ENCODE peak calls at places on chromosomes 2 and 18, in seven cellular contexts. I is IMR-90, L is K562, Y is uterus, T is lower leg skin, D is ovary, Z is adrenal gland. W is an unnamed sample.
A peak's percentile ranks its signal among the peaks of the same experiment; 100 is the strongest.

GRCh38 chr2:159065313-159065712 is 96.9 kb downstream of the TANC1 start:
- DNase-seq in I (no peak), Z (no peak), Y (no peak), D (no peak), T (no peak), L (no peak), W (no peak)

GRCh38 chr2:163713534-163714311 is 22.1 kb downstream of the FIGN start:
- DNase-seq in Y (no peak), L (no peak), T (no peak), I (no peak), D (no peak), Z (no peak), W (no peak)

GRCh38 chr2:163610817-163611556 is 124.8 kb downstream of the FIGN start:
- DNase-seq in I (no peak), Z (no peak), D (no peak), T (no peak), Y (no peak), L (no peak), W (peak; percentile 5)

GRCh38 chr18:69974365-69974764 is 26.7 kb upstream of the CD226 start:
- DNase-seq in D (no peak), I (peak; percentile 65), T (no peak), Z (no peak), L (no peak), Y (no peak), W (no peak)

GRCh38 chr2:26978061-26978596 is 7.7 kb downstream of the MAPRE3 start:
- DNase-seq in L (peak; percentile 87), T (no peak), Z (peak; percentile 73), Y (no peak), I (no peak), D (no peak), W (no peak)

GRCh38 chr2:16739778-16740581 is 74.3 kb upstream of the CYRIA start:
- DNase-seq in Z (peak; percentile 67), L (no peak), Y (no peak), D (no peak), I (no peak), T (no peak), W (no peak)

GRCh38 chr2:177432703-177433102 is 40.1 kb downstream of the AGPS start:
- DNase-seq in L (no peak), D (no peak), I (no peak), Y (no peak), T (no peak), Z (no peak), W (no peak)

GRCh38 chr2:227163998-227164744 is at the start of the genes COL4A3 and COL4A4:
- DNase-seq in T (peak; percentile 15), L (no peak), Y (peak; percentile 46), Z (peak; percentile 91), D (peak; percentile 47), I (no peak), W (peak; percentile 51)

GRCh38 chr2:173851256-173851655 is 113.9 kb downstream of the SP3 start:
- DNase-seq in Z (peak; percentile 67), L (no peak), T (no peak), D (no peak), I (no peak), Y (peak; percentile 86), W (no peak)

GRCh38 chr2:30611572-30611971 is 164.5 kb downstream of the LCLAT1 start:
- DNase-seq in T (no peak), D (no peak), I (no peak), L (no peak), Y (no peak), Z (no peak), W (no peak)

GRCh38 chr2:64678771-64679615 is 25.3 kb upstream of the SERTAD2 start:
- DNase-seq in T (no peak), I (no peak), Z (no peak), L (peak; percentile 37), Y (no peak), D (no peak), W (no peak)

GRCh38 chr18:34352385-34353163 is 127.9 kb upstream of the NOL4 start:
- DNase-seq in D (no peak), I (no peak), Z (no peak), Y (no peak), T (no peak), L (no peak), W (no peak)

GRCh38 chr2:192035731-192036442 is 158.8 kb downstream of the TMEFF2 start:
- DNase-seq in Y (no peak), I (peak; percentile 76), Z (no peak), D (no peak), L (no peak), T (no peak), W (no peak)

GRCh38 chr2:126449677-126450076 is 206.3 kb upstream of the GYPC start:
- DNase-seq in L (no peak), Z (no peak), T (no peak), Y (no peak), I (no peak), D (no peak), W (no peak)

GRCh38 chr2:42792583-42793313 is at the start of gene HAAO:
- DNase-seq in D (peak; percentile 75), Y (peak; percentile 75), T (no peak), L (no peak), Z (peak; percentile 47), I (no peak), W (no peak)
- TF ChIP-seq POLR2A in D (peak; percentile 56), Y (no peak), T (no peak), L (no peak), Z (no peak), I (no peak), W (no peak)

GRCh38 chr18:59881728-59882685 is 17.8 kb upstream of the PMAIP1 start:
- DNase-seq in D (no peak), T (no peak), Y (no peak), Z (no peak), L (peak; percentile 50), I (peak; percentile 67), W (no peak)

GRCh38 chr18:59884331-59884730 is 15.5 kb upstream of the PMAIP1 start:
- DNase-seq in L (no peak), Z (no peak), T (no peak), D (no peak), Y (no peak), I (no peak), W (no peak)

GRCh38 chr18:59885579-59886163 is 14.1 kb upstream of the PMAIP1 start:
- DNase-seq in I (peak; percentile 92), Y (no peak), D (no peak), T (no peak), Z (no peak), L (no peak), W (no peak)
- TF ChIP-seq POLR2A in I (no peak), Y (no peak), D (no peak), T (no peak), Z (no peak), L (no peak), W (no peak)

DNA sequence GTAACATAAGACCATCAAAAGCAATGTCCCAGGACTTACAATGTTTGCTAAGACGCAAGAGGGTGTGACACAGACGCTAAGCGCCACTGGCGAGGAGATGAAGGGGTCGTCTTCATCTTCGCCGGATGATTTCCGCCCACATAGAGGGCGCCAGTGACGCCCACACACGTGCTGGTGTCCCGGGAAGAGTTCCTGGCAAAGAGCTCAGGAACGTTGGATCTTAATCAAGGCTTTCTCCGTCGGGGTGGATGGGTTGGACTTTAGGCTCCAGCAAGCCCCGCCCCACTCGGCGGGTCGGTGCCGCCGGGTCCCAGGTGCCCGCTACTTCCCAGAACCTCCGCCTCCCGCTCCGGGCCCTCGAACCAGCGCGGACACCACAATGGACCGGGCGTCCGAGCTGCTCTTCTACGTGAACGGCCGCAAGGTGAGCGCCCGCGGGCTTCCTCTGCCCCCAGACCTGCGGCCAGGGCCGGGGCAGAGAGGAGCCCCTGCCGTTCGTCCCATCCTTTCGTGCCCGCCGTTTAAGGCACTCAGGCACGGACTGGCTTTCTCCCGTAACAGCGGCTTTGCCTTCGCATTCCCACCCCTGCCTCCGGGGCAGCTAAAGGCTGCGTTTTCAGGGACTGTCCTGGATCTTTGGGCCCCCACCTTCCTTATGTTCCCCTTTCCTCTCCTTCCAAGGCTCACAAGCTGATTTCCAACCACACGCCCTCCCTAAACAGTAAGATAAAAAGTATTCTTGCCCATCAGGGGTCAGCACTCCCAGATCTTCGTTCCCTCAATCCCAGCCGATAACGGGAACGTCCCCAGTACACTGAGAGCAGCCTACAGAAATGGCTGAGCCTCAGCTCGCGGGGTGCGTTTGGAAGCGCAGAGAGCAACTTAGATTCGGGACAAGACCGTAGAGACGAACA is at the start of gene AOX1:
- DNase-seq in D (peak; percentile 80), L (no peak), Y (peak; percentile 74), T (peak; percentile 81), Z (peak; percentile 93), I (peak; percentile 45), W (no peak)
- TF ChIP-seq POLR2A in D (peak; percentile 59), L (no peak), Y (no peak), T (no peak), Z (peak; percentile 81), I (no peak), W (no peak)

GRCh38 chr2:113756088-113757058 is at the start of gene SLC35F5:
- DNase-seq in L (peak; percentile 93), Y (peak; percentile 91), T (peak; percentile 87), D (peak; percentile 88), I (peak; percentile 86), Z (peak; percentile 95), W (peak; percentile 91)
- TF ChIP-seq POLR2A in L (peak; percentile 98), Y (peak; percentile 65), T (peak; percentile 57), D (peak; percentile 88), I (peak; percentile 89), Z (peak; percentile 83), W (peak; percentile 80)

DNA sequence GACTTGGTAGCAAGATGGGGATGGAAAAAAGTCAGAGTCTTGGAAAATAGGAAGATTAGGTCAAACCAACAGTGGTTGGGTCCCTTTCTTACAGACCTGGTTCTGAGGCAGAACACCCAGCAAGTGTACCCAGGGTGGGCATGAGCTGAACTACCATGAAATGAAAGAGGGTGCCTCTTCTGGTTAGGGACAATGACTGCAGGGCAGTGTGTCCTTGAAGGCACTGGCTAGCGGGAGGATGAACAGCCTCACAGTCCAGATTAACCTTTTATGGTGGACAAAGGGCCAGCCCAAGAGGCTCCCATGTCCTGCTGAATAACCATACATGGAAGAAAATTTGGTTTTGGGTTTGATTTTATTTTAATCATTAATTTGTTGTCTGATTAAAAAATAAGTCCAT is 61.8 kb upstream of the CCDC85A start:
- DNase-seq in L (no peak), Y (no peak), Z (no peak), D (no peak), I (no peak), T (no peak), W (no peak)
- TF ChIP-seq POLR2A in L (no peak), Y (no peak), Z (no peak), D (no peak), I (no peak), T (no peak), W (no peak)

GRCh38 chr2:236334122-236334876 is 70.1 kb upstream of the ASB18 start:
- DNase-seq in L (no peak), I (no peak), Z (no peak), T (no peak), D (no peak), Y (peak; percentile 48), W (no peak)
- TF ChIP-seq POLR2A in L (no peak), I (no peak), Z (no peak), T (no peak), D (no peak), Y (no peak), W (no peak)

DNA sequence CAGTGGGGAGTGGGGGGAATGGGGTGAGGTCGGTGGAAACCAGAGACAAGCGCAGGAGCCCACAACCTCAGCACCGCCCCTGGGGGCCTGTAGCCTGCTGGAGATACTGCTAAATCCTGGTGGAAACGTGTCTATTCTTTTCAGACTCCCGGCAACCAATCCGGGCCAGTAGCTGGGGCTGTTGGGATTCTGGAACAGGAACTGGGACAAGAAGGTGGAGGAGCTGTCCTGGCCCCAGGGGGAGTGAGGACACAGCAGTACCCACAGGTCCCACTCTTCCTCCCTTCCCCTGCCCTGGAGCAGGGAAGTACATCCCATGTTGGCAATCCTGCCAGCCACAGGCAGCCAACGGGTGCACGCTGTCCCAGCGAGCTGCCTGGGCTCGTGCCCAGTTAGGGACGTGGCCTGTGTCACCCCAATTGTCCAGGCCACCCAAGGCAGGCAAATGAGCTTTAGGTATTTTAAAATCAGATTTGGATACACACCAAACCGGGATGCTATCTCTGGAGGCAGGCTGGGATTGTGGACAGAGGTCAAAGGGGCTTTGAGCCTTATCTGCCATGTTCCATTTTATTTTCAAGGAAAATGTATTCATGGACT is 51.8 kb downstream of the HS1BP3 start:
- DNase-seq in T (no peak), Z (peak; percentile 95), Y (peak; percentile 48), L (no peak), I (no peak), D (no peak), W (no peak)
- TF ChIP-seq POLR2A in T (no peak), Z (no peak), Y (no peak), L (no peak), I (no peak), D (no peak), W (no peak)

W was measured in A549.